ENCODE peak calls at places on chromosomes 3 and 15, in six cellular contexts. F is AG08395, G is ACHN, O is HT-29, E is NCI-H1436, N is PC-3. Q is an unnamed sample.

GRCh38 chr15:56031836-56032235 is 38.4 kb upstream of the NEDD4 start:
- DNase-seq in F (no peak), G (no peak), O (no peak), E (no peak), N (no peak), Q (no peak)

GRCh38 chr3:186216903-186217819 is 108.3 kb upstream of the ETV5 start:
- DNase-seq in F (no peak), G (no peak), O (no peak), E (no peak), N (no peak), Q (no peak)

GRCh38 chr3:16647668-16648067 is 42.4 kb upstream of the DAZL start:
- DNase-seq in F (no peak), G (no peak), O (no peak), E (no peak), N (no peak), Q (no peak)

GRCh38 chr3:174158674-174159073 is 700.5 kb upstream of the NAALADL2 start:
- DNase-seq in F (no peak), G (peak; percentile 47), O (no peak), E (no peak), N (no peak), Q (no peak)

GRCh38 chr3:177345049-177345972 is 148.0 kb upstream of the TBL1XR1 start:
- DNase-seq in F (peak; percentile 95), G (peak; percentile 92), O (peak; percentile 96), E (peak; percentile 87), N (peak; percentile 97), Q (peak; percentile 91)

GRCh38 chr15:29668120-29668602 is 154.1 kb downstream of the TJP1 start:
- DNase-seq in F (peak; percentile 78), G (peak; percentile 91), O (peak; percentile 98), E (peak; percentile 48), N (peak; percentile 95), Q (peak; percentile 87)

GRCh38 chr3:132598181-132598580 is 1.1 kb downstream of the ACKR4 start:
- DNase-seq in F (no peak), G (no peak), O (no peak), E (no peak), N (no peak), Q (no peak)

GRCh38 chr3:126431103-126431534 is 36.4 kb downstream of the CFAP100 start:
- DNase-seq in F (no peak), G (no peak), O (no peak), E (no peak), N (no peak), Q (no peak)

GRCh38 chr3:81592101-81592500 is 169.3 kb downstream of the GBE1 start:
- DNase-seq in F (no peak), G (peak; percentile 16), O (no peak), E (no peak), N (peak; percentile 89), Q (no peak)

Q was measured in AG08396.